ENCODE peak calls at places on chromosomes 1 and 21, in four cellular contexts. C is stimulated activated CD4-positive, alpha-beta T cell treated with anti-CD3 and anti-CD28 coated beads, TNF-alpha, amount 100 ng/mL, for 1 hour; W is HT1080; B is cerebellar cortex. N is an unnamed sample.

GRCh38 chr1:34582356-34582755 is 172.5 kb upstream of the GJB5 start:
- DNase-seq in W (no peak), B (no peak), C (no peak), N (no peak)

GRCh38 chr1:208921259-208921658 is 662.3 kb upstream of the CAMK1G start:
- DNase-seq in W (peak), C (no peak), B (no peak), N (no peak)

GRCh38 chr1:10415211-10415930 is 14.9 kb upstream of the CENPS start:
- DNase-seq in C (no peak), B (no peak), W (peak), N (peak)

GRCh38 chr1:219324629-219325367 is 151.1 kb downstream of the LYPLAL1 start:
- DNase-seq in C (no peak), W (peak), B (no peak), N (peak)

GRCh38 chr1:20402585-20403422 is 83.2 kb downstream of the CAMK2N1 start:
- DNase-seq in W (no peak), C (no peak), B (no peak), N (no peak)

GRCh38 chr1:152050886-152051764 is 14.3 kb upstream of the S100A11 start:
- DNase-seq in B (no peak), C (no peak), W (peak), N (no peak)

GRCh38 chr1:59672851-59673574 is 141.7 kb upstream of the HOOK1 start:
- DNase-seq in C (no peak), B (no peak), W (peak), N (peak)

GRCh38 chr21:33402011-33402979 is 918 bp upstream of the IFNGR2 start:
- DNase-seq in W (no peak), B (peak), C (no peak), N (peak)

GRCh38 chr1:204659061-204659460 is 26.5 kb downstream of the LRRN2 start:
- DNase-seq in C (no peak), B (no peak), W (no peak), N (peak)

GRCh38 chr1:29649375-29650040 is 413.2 kb downstream of the PTPRU start:
- DNase-seq in W (peak), B (no peak), C (no peak), N (peak)

GRCh38 chr1:113207019-113207418 is 134.0 kb downstream of the LRIG2 start:
- DNase-seq in C (no peak), W (peak), B (no peak), N (no peak)

GRCh38 chr21:41625428-41625827 is 117.5 kb upstream of the TMPRSS2 start:
- DNase-seq in W (no peak), C (no peak), B (no peak), N (no peak)

GRCh38 chr1:154772056-154772455 is 98.0 kb downstream of the KCNN3 start:
- DNase-seq in B (no peak), W (no peak), C (no peak), N (no peak)

GRCh38 chr1:115714572-115715141 is 53.9 kb downstream of the CASQ2 start:
- DNase-seq in W (no peak), C (no peak), B (no peak), N (no peak)

GRCh38 chr1:111789666-111790316 is 34.1 kb downstream of the DDX20 start:
- DNase-seq in W (no peak), B (peak), C (no peak), N (no peak)

GRCh38 chr1:227785812-227786608 is 29.5 kb upstream of the PRSS38 start:
- DNase-seq in W (no peak), C (no peak), B (peak), N (no peak)

GRCh38 chr1:164602480-164603093 is 43.6 kb downstream of the PBX1 start:
- DNase-seq in B (peak), W (no peak), C (no peak), N (peak)

GRCh38 chr1:193438312-193438711 is 251.9 kb upstream of the B3GALT2 start:
- DNase-seq in W (no peak), C (no peak), B (no peak), N (no peak)

GRCh38 chr1:55684131-55684650 is 469.0 kb upstream of the USP24 start:
- DNase-seq in C (no peak), W (no peak), B (no peak), N (no peak)

GRCh38 chr1:4053774-4054173 is 153.7 kb upstream of the C1orf174 start:
- DNase-seq in C (no peak), B (no peak), W (no peak), N (no peak)